ENCODE peak calls at places on chromosomes 7 and 10, in six cellular contexts. One of them, this sample, is unnamed.
A peak's percentile ranks its signal among the peaks of the same experiment; 100 is the strongest.

GRCh38 chr10:75043256-75044121 is 68.0 kb upstream of the SAMD8 start:
- DNase-seq in central memory CD4-positive, alpha-beta T cell: peak; percentile 27
- DNase-seq in adipocyte: no peak
- DNase-seq in Kasumi-1: peak; percentile 78
- DNase-seq in GM23248: no peak
- DNase-seq in WERI-Rb-1: no peak
- DNase-seq in this sample: peak; percentile 49

GRCh38 chr10:55203319-55203718 is 402.3 kb upstream of the PCDH15 start:
- DNase-seq in central memory CD4-positive, alpha-beta T cell: no peak
- DNase-seq in adipocyte: no peak
- DNase-seq in Kasumi-1: no peak
- DNase-seq in GM23248: peak; percentile 8
- DNase-seq in WERI-Rb-1: no peak
- DNase-seq in this sample: no peak

GRCh38 chr10:13890617-13891541 is 304.1 kb downstream of the PRPF18 start:
- DNase-seq in central memory CD4-positive, alpha-beta T cell: no peak
- DNase-seq in adipocyte: peak; percentile 36
- DNase-seq in Kasumi-1: no peak
- DNase-seq in GM23248: peak; percentile 74
- DNase-seq in WERI-Rb-1: no peak
- DNase-seq in this sample: no peak

GRCh38 chr10:62025134-62025794 is 123.8 kb downstream of the ARID5B start:
- DNase-seq in central memory CD4-positive, alpha-beta T cell: no peak
- DNase-seq in adipocyte: no peak
- DNase-seq in Kasumi-1: no peak
- DNase-seq in GM23248: no peak
- DNase-seq in WERI-Rb-1: no peak
- DNase-seq in this sample: no peak

GRCh38 chr10:112265745-112266144 is 17.5 kb upstream of the TECTB start:
- DNase-seq in central memory CD4-positive, alpha-beta T cell: no peak
- DNase-seq in adipocyte: no peak
- DNase-seq in Kasumi-1: no peak
- DNase-seq in GM23248: no peak
- DNase-seq in WERI-Rb-1: no peak
- DNase-seq in this sample: no peak

GRCh38 chr10:110340122-110340521 is 35.4 kb upstream of the SMNDC1 start:
- DNase-seq in central memory CD4-positive, alpha-beta T cell: no peak
- DNase-seq in adipocyte: no peak
- DNase-seq in Kasumi-1: no peak
- DNase-seq in GM23248: no peak
- DNase-seq in WERI-Rb-1: no peak
- DNase-seq in this sample: no peak

GRCh38 chr7:85154282-85154937 is 32.4 kb downstream of the SEMA3D start:
- DNase-seq in central memory CD4-positive, alpha-beta T cell: no peak
- DNase-seq in adipocyte: no peak
- DNase-seq in Kasumi-1: no peak
- DNase-seq in GM23248: no peak
- DNase-seq in WERI-Rb-1: no peak
- DNase-seq in this sample: no peak

GRCh38 chr7:121961491-121961890 is 88.5 kb downstream of the PTPRZ1 start:
- DNase-seq in central memory CD4-positive, alpha-beta T cell: no peak
- DNase-seq in adipocyte: peak; percentile 68
- DNase-seq in Kasumi-1: no peak
- DNase-seq in GM23248: peak; percentile 60
- DNase-seq in WERI-Rb-1: no peak
- DNase-seq in this sample: no peak

GRCh38 chr10:44774676-44775401 is 136.3 kb upstream of the TMEM72 start:
- DNase-seq in central memory CD4-positive, alpha-beta T cell: no peak
- DNase-seq in adipocyte: peak; percentile 41
- DNase-seq in Kasumi-1: no peak
- DNase-seq in GM23248: peak; percentile 45
- DNase-seq in WERI-Rb-1: no peak
- DNase-seq in this sample: no peak